ENCODE peak calls at places on chromosome 17, in six cellular contexts. X is fibroblast of pulmonary artery, N is heart right ventricle, K is nephron progenitor cell, P is ovary, R is left ventricle myocardium inferior. J is an unnamed sample.

GRCh38 chr17:63477471-63478440 is 895 bp downstream of the ACE start:
- DNase-seq in P (no peak), R (no peak), N (no peak), X (no peak), K (no peak), J (no peak)

GRCh38 chr17:77961741-77962140 is 3.2 kb downstream of the TNRC6C start:
- DNase-seq in X (no peak), N (no peak), K (no peak), R (no peak), P (no peak), J (no peak)

GRCh38 chr17:19647697-19648474 is 665 bp upstream of the ALDH3A2 start:
- DNase-seq in N (peak), R (peak), P (peak), K (peak), X (peak), J (no peak)

GRCh38 chr17:57794841-57795240 is 49.7 kb upstream of the CCDC182 start:
- DNase-seq in R (no peak), K (no peak), N (no peak), X (no peak), P (no peak), J (no peak)

GRCh38 chr17:33751702-33752065 is 458.6 kb upstream of the ASIC2 start:
- DNase-seq in P (no peak), K (no peak), N (no peak), X (no peak), R (no peak), J (no peak)

GRCh38 chr17:28718317-28718672 is 627 bp upstream of the RAB34 start:
- DNase-seq in K (peak), R (no peak), P (no peak), X (peak), N (no peak), J (no peak)

GRCh38 chr17:16925461-16926060 is 46.4 kb downstream of the TNFRSF13B start:
- DNase-seq in X (no peak), P (no peak), K (no peak), R (peak), N (no peak), J (no peak)

GRCh38 chr17:17806611-17807010 is 30.2 kb downstream of the SREBF1 start:
- DNase-seq in X (no peak), N (no peak), R (no peak), K (no peak), P (no peak), J (no peak)

DNA sequence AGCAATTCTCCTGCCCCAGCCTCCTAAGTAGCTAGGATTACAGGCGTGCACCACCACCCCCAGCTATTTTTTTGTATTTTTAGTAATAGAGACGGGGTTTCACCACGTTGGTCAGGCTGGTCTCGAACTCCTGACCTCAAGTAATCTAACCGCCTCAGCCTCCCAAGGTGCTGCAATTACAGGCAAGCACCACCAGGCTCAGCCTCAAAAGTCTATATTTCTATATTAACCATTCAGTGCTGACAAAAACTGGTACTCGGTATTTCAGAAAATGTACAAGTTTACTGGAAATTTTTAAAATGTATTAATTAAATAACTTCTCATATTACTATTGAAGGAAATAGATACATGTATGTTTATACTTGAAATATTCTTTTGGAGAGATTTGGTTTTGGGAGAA is 1.4 kb upstream of the HEXD start:
- DNase-seq in K (no peak), N (no peak), R (no peak), X (no peak), P (no peak), J (no peak)
- TF ChIP-seq CTCF in K (no peak), N (no peak), R (peak), X (peak), P (no peak), J (peak)

GRCh38 chr17:2215616-2216364 is 87.8 kb downstream of the SMG6 start:
- DNase-seq in N (peak), X (peak), K (peak), R (peak), P (peak), J (no peak)
- TF ChIP-seq CTCF in N (no peak), X (no peak), K (no peak), R (peak), P (no peak), J (no peak)

GRCh38 chr17:21061971-21062526 is 19.2 kb upstream of the USP22 start:
- DNase-seq in X (no peak), N (no peak), K (no peak), R (no peak), P (no peak), J (no peak)

GRCh38 chr17:21061158-21061835 is 18.5 kb upstream of the USP22 start:
- DNase-seq in X (no peak), R (no peak), N (no peak), P (no peak), K (no peak), J (no peak)

GRCh38 chr17:21059761-21060160 is 16.9 kb upstream of the USP22 start:
- DNase-seq in K (no peak), P (no peak), X (no peak), N (no peak), R (no peak), J (no peak)

GRCh38 chr17:21058098-21058893 is 15.5 kb upstream of the USP22 start:
- DNase-seq in K (no peak), R (no peak), P (no peak), N (no peak), X (peak), J (no peak)
- TF ChIP-seq CTCF in K (no peak), R (no peak), P (no peak), N (no peak), X (peak), J (no peak)

DNA sequence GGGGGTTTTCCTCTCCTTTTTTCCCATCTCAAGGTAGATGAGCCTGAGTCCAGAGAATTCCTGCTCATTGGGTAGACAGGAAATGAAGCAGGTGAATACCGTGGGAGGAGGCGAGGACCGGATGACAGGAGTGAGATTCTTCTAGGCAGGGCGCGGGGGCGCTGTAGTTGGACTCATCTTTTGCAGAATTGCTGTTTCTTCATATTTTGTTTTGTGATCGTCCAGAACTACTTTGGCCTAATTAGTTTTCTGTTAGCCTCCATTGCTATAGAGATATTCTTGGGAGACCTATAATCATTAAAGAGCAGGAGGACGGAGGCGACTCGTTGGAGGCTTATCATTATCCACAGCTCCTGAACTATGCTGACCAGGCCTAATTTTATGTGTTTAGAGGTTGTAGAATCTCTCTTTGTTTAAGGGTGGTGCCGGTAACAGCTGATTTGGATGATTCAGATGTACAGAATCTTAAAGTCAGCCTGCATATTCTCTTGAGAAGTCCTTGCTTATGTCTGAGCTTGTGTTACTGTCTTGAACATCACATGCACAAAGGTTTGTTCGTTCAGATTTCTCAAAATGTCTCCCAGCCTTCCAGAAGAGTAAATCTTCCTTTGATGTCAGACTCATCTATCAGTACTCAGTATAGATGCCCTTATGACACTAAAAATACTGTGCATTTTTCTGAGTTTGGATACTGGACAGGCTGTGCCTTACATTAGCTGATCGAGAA is 741 bp downstream of the ATP6V0A1 start:
- DNase-seq in P (peak), X (peak), N (peak), K (peak), R (peak), J (peak)
- TF ChIP-seq CTCF in P (no peak), X (peak), N (no peak), K (no peak), R (peak), J (peak)

J was measured in neural crest cell.